ENCODE peak calls at places on chromosomes 16 and 17, in eight cellular contexts. X, V, E, T, U, Y, R and L are unnamed samples.

GRCh38 chr17:3260163-3260562 is 38.0 kb downstream of the OR3A1 start:
- DNase-seq in T (no peak), R (no peak), U (no peak), X (no peak), V (no peak), Y (no peak), E (no peak), L (no peak)

GRCh38 chr17:62819511-62820221 is 11.6 kb upstream of the MARCHF10 start:
- DNase-seq in V (peak), Y (peak), R (no peak), T (no peak), X (no peak), U (peak), E (no peak), L (peak)

GRCh38 chr17:77475012-77475976 is 334.5 kb downstream of the SEC14L1 start:
- DNase-seq in T (peak), V (no peak), E (peak), X (peak), R (no peak), Y (no peak), U (peak), L (no peak)

GRCh38 chr16:7722761-7723160 is 390.1 kb downstream of the RBFOX1 start:
- DNase-seq in E (no peak), V (no peak), T (no peak), Y (no peak), U (no peak), R (no peak), X (no peak), L (no peak)

GRCh38 chr17:16888413-16889087 is 83.4 kb downstream of the TNFRSF13B start:
- DNase-seq in V (no peak), R (no peak), U (no peak), Y (no peak), X (no peak), T (peak), E (no peak), L (no peak)

GRCh38 chr16:17369441-17369951 is 101.3 kb downstream of the XYLT1 start:
- DNase-seq in Y (no peak), R (no peak), E (peak), V (peak), X (peak), T (peak), U (no peak), L (no peak)

GRCh38 chr16:24736758-24737157 is 7.3 kb downstream of the TNRC6A start:
- DNase-seq in R (no peak), U (no peak), T (no peak), X (no peak), Y (no peak), E (no peak), V (no peak), L (no peak)

GRCh38 chr16:66489385-66489784 is 60.5 kb downstream of the TK2 start:
- DNase-seq in T (no peak), R (no peak), E (no peak), X (no peak), V (no peak), Y (no peak), U (no peak), L (no peak)

GRCh38 chr17:78888911-78889496 is 14.0 kb downstream of the CEP295NL start:
- DNase-seq in V (no peak), R (no peak), T (no peak), E (no peak), U (no peak), Y (no peak), X (no peak), L (no peak)

GRCh38 chr17:4948997-4949320 is 629 bp upstream of the PFN1 start:
- DNase-seq in X (peak), R (peak), T (peak), Y (no peak), V (peak), E (peak), U (peak), L (no peak)

GRCh38 chr16:19114359-19115147 is 789 bp downstream of the ITPRIPL2 start:
- DNase-seq in E (no peak), V (peak), R (peak), X (peak), U (no peak), Y (no peak), T (no peak), L (no peak)

GRCh38 chr16:58198739-58199411 is 969 bp upstream of the CSNK2A2 start:
- DNase-seq in X (no peak), E (no peak), U (no peak), T (no peak), Y (no peak), V (no peak), R (no peak), L (no peak)

GRCh38 chr17:12195418-12195817 is 174.7 kb downstream of the MAP2K4 start:
- DNase-seq in X (no peak), E (no peak), U (no peak), T (no peak), V (no peak), Y (no peak), R (no peak), L (no peak)

GRCh38 chr17:42485680-42486079 is 27.0 kb downstream of the ATP6V0A1 start:
- DNase-seq in Y (no peak), E (no peak), X (no peak), T (no peak), U (no peak), V (no peak), R (no peak), L (no peak)

GRCh38 chr17:38920374-38921291 is 4.8 kb upstream of the LASP1NB start:
- DNase-seq in E (no peak), V (no peak), Y (no peak), R (no peak), X (no peak), U (no peak), T (no peak), L (no peak)

GRCh38 chr17:20116683-20117309 is 107.6 kb downstream of the SPECC1 start:
- DNase-seq in V (no peak), E (peak), T (peak), Y (peak), R (peak), X (peak), U (no peak), L (no peak)

GRCh38 chr17:80970044-80970761 is 21.4 kb upstream of the CHMP6 start:
- DNase-seq in Y (no peak), T (peak), E (peak), U (no peak), R (peak), X (peak), V (peak), L (no peak)